ENCODE peak calls at places on chromosomes 4 and X, in nine cellular contexts. O is mammary epithelial cell, H is WTC11, P is DND-41, N is heart right ventricle, Y is endodermal cell, D is endothelial cell, K is NB4, A is lower lobe of right lung. J is an unnamed sample.

GRCh38 chr4:185395255-185395955 is at the start of gene LRP2BP:
- DNase-seq in A (no peak), D (no peak), Y (no peak), N (no peak), P (no peak), K (peak; percentile 21), O (peak; percentile 19), H (no peak), J (no peak)

GRCh38 chr4:39030726-39031125 is 1.5 kb downstream of the TMEM156 start:
- DNase-seq in D (no peak), H (no peak), N (no peak), O (no peak), Y (no peak), P (no peak), A (no peak), K (no peak), J (no peak)

GRCh38 chr4:107314156-107314555 is 278.0 kb upstream of the DKK2 start:
- DNase-seq in Y (no peak), O (no peak), D (no peak), K (no peak), A (no peak), H (no peak), P (no peak), N (no peak), J (no peak)

GRCh38 chr4:16579866-16580265 is 318.6 kb downstream of the LDB2 start:
- DNase-seq in P (no peak), A (no peak), Y (no peak), H (no peak), O (no peak), N (no peak), D (no peak), K (no peak), J (no peak)

GRCh38 chr4:123411976-123412589 is 15.5 kb downstream of the SPRY1 start:
- DNase-seq in H (no peak), D (no peak), N (no peak), K (peak; percentile 63), Y (no peak), P (no peak), A (no peak), O (no peak), J (no peak)

GRCh38 chr4:20639346-20639745 is 60.9 kb upstream of the PACRGL start:
- DNase-seq in O (no peak), N (no peak), D (no peak), Y (no peak), A (no peak), K (no peak), P (no peak), H (no peak), J (no peak)

GRCh38 chrX:147894332-147894870 is 17.3 kb upstream of the FMR1 start:
- DNase-seq in K (no peak), P (no peak), Y (no peak), A (no peak), D (no peak), N (no peak), O (no peak), H (no peak), J (no peak)

GRCh38 chrX:107978080-107978479 is 4.1 kb downstream of the TEX13B start:
- DNase-seq in N (no peak), K (no peak), Y (no peak), H (no peak), P (no peak), D (no peak), O (no peak), A (no peak), J (no peak)

DNA sequence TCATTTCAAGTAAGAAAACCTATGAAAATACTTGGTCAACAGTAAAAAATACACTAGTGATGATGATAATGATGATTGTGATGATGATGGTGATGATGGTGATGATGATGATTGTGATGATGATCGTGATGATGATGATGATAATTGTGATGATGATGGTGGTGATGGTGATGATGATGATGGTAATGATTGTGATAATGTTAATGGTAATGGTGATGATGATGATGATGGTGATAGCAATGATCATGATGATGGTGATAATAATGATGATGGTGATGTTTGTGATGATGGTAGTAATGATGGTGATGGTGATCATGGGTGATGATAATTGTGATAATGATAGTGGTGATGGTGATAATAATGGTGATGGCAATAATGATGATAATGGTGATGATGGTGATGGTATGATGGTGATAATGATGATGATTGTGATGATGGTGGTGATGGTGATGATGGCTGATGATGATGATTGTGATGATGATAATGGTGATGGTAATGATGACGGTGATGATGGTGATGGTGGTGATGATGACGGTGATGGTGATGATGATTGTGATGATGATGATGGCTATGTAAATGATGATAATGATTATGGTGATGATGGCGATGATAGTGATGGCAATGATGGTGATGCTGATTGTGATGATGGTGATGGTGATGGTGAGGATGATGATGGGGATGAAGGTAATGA is 62.1 kb downstream of the VCX3A start:
- DNase-seq in P (no peak), D (no peak), H (no peak), K (no peak), O (no peak), A (no peak), N (no peak), Y (no peak), J (no peak)
- TF ChIP-seq CTCF in P (no peak), D (no peak), H (no peak), K (no peak), O (no peak), A (no peak), N (no peak), Y (no peak), J (no peak)

DNA sequence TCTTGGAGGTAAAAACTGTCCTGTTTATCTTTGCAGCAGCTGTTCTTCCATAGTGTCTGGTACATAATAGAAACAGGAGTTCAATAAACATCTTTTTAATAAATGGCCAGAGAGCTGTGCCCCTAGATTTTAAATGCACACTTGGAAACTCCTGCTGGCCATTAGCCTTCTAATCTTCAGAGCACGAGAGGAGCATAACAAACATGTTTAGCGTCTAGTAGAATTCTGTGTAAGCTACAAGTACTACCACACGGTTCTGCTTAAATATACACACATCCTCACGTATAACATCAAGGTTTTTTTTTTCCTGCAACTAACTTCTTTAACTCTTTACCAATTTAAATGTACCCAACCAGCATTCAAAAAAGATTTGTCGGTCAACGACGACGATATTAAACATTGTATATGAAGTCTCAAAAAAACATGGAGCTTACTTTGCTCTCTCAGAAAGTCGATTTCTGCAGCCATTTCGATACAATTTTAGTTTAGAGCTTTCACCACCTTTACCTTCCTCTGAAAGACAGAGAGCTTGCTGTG is 635 bp downstream of the SCLT1 start:
- DNase-seq in Y (no peak), P (no peak), D (no peak), O (no peak), K (peak; percentile 32), N (no peak), A (no peak), H (no peak), J (no peak)
- TF ChIP-seq CTCF in Y (no peak), P (no peak), D (no peak), O (no peak), K (no peak), N (no peak), A (no peak), H (no peak), J (no peak)

GRCh38 chr4:70739496-70740337 is 18.0 kb downstream of the RUFY3 start:
- DNase-seq in D (no peak), P (peak; percentile 31), K (peak; percentile 59), N (no peak), H (no peak), Y (no peak), O (no peak), A (no peak), J (no peak)

GRCh38 chr4:70737006-70737405 is 15.2 kb downstream of the RUFY3 start:
- DNase-seq in P (peak; percentile 55), K (peak; percentile 26), H (no peak), Y (no peak), D (no peak), A (no peak), O (no peak), N (no peak), J (no peak)

GRCh38 chr4:70734168-70734954 is 12.6 kb downstream of the RUFY3 start:
- DNase-seq in K (peak; percentile 81), D (no peak), P (peak; percentile 79), N (no peak), Y (no peak), A (no peak), H (no peak), O (peak; percentile 67), J (no peak)

GRCh38 chr4:70737409-70737808 is 15.6 kb downstream of the RUFY3 start:
- DNase-seq in Y (no peak), A (no peak), P (peak; percentile 64), O (no peak), H (no peak), D (no peak), K (peak; percentile 4), N (no peak), J (no peak)

GRCh38 chr4:70734971-70735370 is 13.2 kb downstream of the RUFY3 start:
- DNase-seq in H (no peak), O (no peak), N (no peak), P (peak; percentile 69), A (no peak), K (peak; percentile 31), Y (no peak), D (no peak), J (no peak)
- TF ChIP-seq CTCF in H (no peak), O (no peak), N (no peak), P (peak; percentile 20), A (no peak), K (no peak), Y (no peak), D (no peak), J (no peak)

DNA sequence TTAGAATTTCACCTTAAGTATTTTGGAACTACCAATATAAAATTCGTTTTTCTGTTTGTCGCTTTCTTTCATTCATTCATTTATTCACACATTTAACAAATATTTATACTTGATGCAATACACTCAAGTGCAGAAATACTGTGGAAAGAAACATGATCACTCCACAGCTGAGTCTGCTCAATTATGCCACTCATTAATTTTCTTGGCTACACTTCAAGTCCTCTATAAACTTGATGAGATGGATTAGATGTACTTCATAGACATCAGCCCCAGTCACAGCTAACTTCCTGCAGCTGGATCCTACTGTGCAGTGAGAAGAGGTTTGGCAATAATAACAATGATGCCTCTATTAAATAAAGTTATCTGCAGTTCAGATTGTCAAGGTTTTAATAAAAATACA is 208.1 kb downstream of the PDGFC start:
- DNase-seq in O (no peak), A (no peak), N (no peak), H (no peak), P (no peak), Y (no peak), K (no peak), D (no peak), J (no peak)
- TF ChIP-seq CTCF in O (no peak), A (no peak), N (no peak), H (no peak), P (no peak), Y (no peak), K (no peak), D (no peak), J (no peak)

DNA sequence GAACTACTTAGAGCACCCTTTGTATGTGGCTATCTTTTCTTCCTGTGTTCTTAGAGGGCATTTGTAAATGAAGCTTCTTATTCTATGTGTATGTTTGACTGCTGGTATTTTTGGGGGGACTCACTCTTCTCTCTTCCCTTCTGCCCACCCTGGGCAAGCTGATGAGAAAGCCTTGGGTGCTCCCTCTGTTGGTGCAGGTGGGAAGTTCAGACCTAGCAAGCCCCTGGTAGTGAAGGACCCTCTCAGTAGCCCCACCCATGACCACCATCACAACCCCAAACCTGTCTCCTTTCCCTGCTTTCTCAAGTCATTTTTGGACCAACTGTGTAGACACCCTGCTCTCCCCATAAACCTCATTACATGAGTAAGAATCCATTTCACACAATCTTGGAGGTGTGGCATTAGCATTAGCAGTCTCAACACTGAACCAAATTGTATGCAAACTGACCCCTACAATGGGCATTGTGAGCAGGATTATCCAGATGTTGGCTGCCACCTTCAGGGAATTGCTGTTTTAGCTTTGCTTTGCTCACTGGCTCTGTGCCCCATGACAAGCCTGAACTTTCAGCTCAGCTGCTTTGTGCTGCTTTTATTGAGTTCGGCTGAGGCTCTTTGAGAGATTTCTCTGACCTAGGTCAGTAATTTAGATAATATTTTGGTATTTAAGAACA is 27.9 kb downstream of the TRIM61 start:
- DNase-seq in N (no peak), A (no peak), K (no peak), H (peak; percentile 65), D (peak; percentile 28), P (no peak), O (peak; percentile 27), Y (peak; percentile 83), J (no peak)
- TF ChIP-seq CTCF in N (no peak), A (no peak), K (peak; percentile 11), H (peak; percentile 47), D (peak; percentile 30), P (peak; percentile 12), O (no peak), Y (peak; percentile 74), J (no peak)